ENCODE peak calls at places on chromosomes 1 and 21, in nine cellular contexts. C is sigmoid colon; B is CD8-positive, alpha-beta T cell; X is DND-41; I is GM23248; W is CD8-positive, alpha-beta memory T cell; F is pancreas; J is thyroid gland; T is body of pancreas. H is an unnamed sample. For H3K4me1, the result is how much of the 10 kb centered on the place peaks cover.

GRCh38 chr1:156645058-156645457 is 3.1 kb downstream of the BCAN start:
- DNase-seq in B (no peak), F (no peak), C (no peak), T (no peak), J (no peak), I (no peak), W (no peak), X (no peak), H (no peak)

GRCh38 chr1:10338047-10338446 is 60.8 kb upstream of the PGD start:
- DNase-seq in T (peak), F (no peak), W (peak), B (peak), X (peak), I (peak), C (peak), J (peak), H (no peak)

GRCh38 chr1:10538608-10539355 is 64.0 kb downstream of the PEX14 start:
- DNase-seq in W (no peak), C (no peak), F (no peak), T (no peak), X (no peak), B (no peak), J (no peak), I (no peak), H (no peak)

GRCh38 chr1:18907021-18907913 is 4.9 kb upstream of the ALDH4A1 start:
- DNase-seq in I (peak), J (peak), W (peak), T (peak), C (peak), F (no peak), B (peak), X (peak), H (peak)

GRCh38 chr1:47778280-47778679 is 218.9 kb downstream of the TRABD2B start:
- DNase-seq in W (no peak), X (no peak), C (no peak), F (no peak), B (no peak), I (no peak), T (no peak), J (no peak), H (no peak)

GRCh38 chr1:84853743-84854721 is 39.0 kb downstream of the LPAR3 start:
- DNase-seq in X (no peak), F (no peak), I (peak), W (peak), B (peak), C (no peak), J (no peak), T (peak), H (peak)

GRCh38 chr1:30190481-30191153 is 532.8 kb downstream of the MATN1 start:
- DNase-seq in J (no peak), X (no peak), F (no peak), C (no peak), T (no peak), I (no peak), B (no peak), W (no peak), H (no peak)

GRCh38 chr1:44408181-44409018 is 3.3 kb downstream of the RNF220 start:
- DNase-seq in I (no peak), W (peak), F (peak), C (no peak), X (no peak), J (no peak), T (no peak), B (peak), H (peak)

GRCh38 chr1:240385985-240386978 is 225.7 kb downstream of the GREM2 start:
- DNase-seq in T (no peak), I (peak), F (no peak), C (no peak), X (no peak), W (no peak), B (no peak), J (no peak), H (no peak)

GRCh38 chr1:93573940-93574469 is 107.6 kb downstream of the BCAR3 start:
- DNase-seq in F (no peak), I (no peak), B (no peak), T (no peak), J (peak), C (no peak), X (no peak), W (no peak), H (no peak)

GRCh38 chr21:22138297-22139016 is 1140.2 kb downstream of the NCAM2 start:
- DNase-seq in X (no peak), I (no peak), J (no peak), W (no peak), T (no peak), C (no peak), F (no peak), B (no peak), H (no peak)

GRCh38 chr1:205575294-205575885 is 56.4 kb downstream of the ELK4 start:
- DNase-seq in B (no peak), F (no peak), I (no peak), C (no peak), J (no peak), T (no peak), W (no peak), X (no peak), H (no peak)

GRCh38 chr1:15975358-15975804 is 520 bp downstream of the ZBTB17 start:
- DNase-seq in I (peak), X (peak), C (no peak), W (no peak), B (peak), T (peak), F (peak), J (peak), H (no peak)

GRCh38 chr21:28436286-28436932 is 556.3 kb downstream of the LTN1 start:
- DNase-seq in T (no peak), W (no peak), C (no peak), I (peak), J (no peak), F (no peak), B (no peak), X (no peak), H (no peak)

GRCh38 chr1:93963585-93963984 is 54.4 kb upstream of the GCLM start:
- DNase-seq in C (no peak), I (peak), B (no peak), F (no peak), J (no peak), W (no peak), T (peak), X (no peak), H (no peak)

GRCh38 chr1:108801101-108801500 is 54.6 kb downstream of the STXBP3 start:
- DNase-seq in J (no peak), W (no peak), I (peak), T (no peak), X (no peak), B (no peak), F (no peak), C (no peak), H (no peak)

GRCh38 chr1:6614953-6615785 is 1.6 kb downstream of the PHF13 start:
- DNase-seq in X (no peak), W (peak), T (no peak), J (peak), I (peak), C (peak), F (peak), B (no peak), H (no peak)

GRCh38 chr1:199352351-199352750 is 675.2 kb upstream of the NR5A2 start:
- DNase-seq in I (no peak), W (no peak), J (no peak), F (no peak), T (no peak), C (no peak), B (no peak), X (no peak), H (no peak)

GRCh38 chr1:39808784-39809517 is 20.3 kb upstream of the BMP8B start:
- DNase-seq in T (no peak), J (no peak), B (no peak), F (no peak), W (no peak), X (no peak), I (no peak), C (no peak), H (no peak)

GRCh38 chr1:58727363-58727762 is 27.5 kb upstream of the MYSM1 start:
- DNase-seq in J (no peak), F (no peak), B (no peak), X (no peak), C (no peak), W (no peak), T (no peak), I (peak), H (peak)

GRCh38 chr1:218809625-218810024 is 364.1 kb upstream of the LYPLAL1 start:
- DNase-seq in C (no peak), B (no peak), J (no peak), T (no peak), I (no peak), F (no peak), W (no peak), X (no peak), H (no peak)

GRCh38 chr1:175178056-175178455 is 14.5 kb downstream of the KIAA0040 start:
- DNase-seq in W (no peak), F (no peak), C (no peak), X (no peak), B (no peak), T (no peak), I (no peak), J (peak), H (no peak)
- H3K4me1 ChIP-seq in W (under half), F (under half), C (under half), X (under half), B (under half), T (under half), I (under half), J (under half), H (half or more)

GRCh38 chr1:155537193-155537592 is 25.4 kb downstream of the ASH1L start:
- DNase-seq in W (no peak), J (no peak), T (no peak), C (no peak), X (no peak), B (no peak), F (no peak), I (no peak), H (no peak)

DNA sequence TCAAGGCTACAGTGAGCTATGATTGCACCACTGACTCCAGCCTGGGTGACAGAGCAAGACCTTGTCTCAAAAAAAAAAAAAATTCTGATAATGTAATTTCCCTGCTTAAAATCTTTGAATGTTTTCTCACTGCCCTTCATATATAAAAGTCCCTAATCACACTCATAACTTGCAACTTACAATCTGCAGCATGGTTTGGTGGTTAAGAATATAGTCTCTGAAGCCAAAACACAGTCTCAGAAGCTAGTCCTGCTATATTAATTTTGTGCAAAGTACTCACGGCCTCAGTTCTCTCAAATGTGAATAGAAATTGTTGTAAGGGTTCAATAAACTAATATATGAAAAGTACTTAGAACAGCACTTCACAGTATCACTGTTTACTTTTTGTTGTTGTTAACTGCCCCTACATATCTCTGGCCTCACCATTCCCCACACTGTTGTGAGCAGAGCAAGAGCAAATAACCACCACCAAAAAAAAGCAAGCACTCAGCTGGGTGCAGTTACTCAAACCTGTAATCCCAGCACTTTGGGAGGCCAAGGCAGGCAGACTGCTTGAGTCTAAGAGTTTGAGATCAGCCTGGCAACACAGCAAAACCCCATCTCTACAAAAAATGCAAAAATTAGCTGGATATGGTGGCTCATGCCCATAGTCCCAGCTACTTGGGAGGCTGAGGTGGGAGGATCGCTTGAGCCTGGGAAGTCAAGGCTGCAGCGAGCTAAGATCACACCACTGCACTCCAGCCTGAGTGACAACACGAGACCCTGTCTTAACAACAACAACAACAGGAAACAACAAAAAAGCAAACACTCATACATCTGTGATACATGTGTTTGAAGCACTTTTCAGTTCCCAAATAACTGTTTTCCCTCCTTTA is 22.4 kb downstream of the ASH1L start:
- DNase-seq in I (no peak), T (no peak), W (no peak), X (no peak), C (no peak), F (no peak), B (no peak), J (no peak), H (no peak)
- H3K4me1 ChIP-seq in I (under half), T (half or more), W (under half), X (under half), C (under half), F (under half), B (under half), J (under half), H (half or more)

GRCh38 chr1:118934706-118935105 is 53.4 kb downstream of the TBX15 start:
- DNase-seq in J (no peak), C (no peak), B (no peak), W (no peak), I (peak), X (no peak), T (no peak), F (no peak), H (no peak)

GRCh38 chr1:118933051-118933781 is 54.9 kb downstream of the TBX15 start:
- DNase-seq in J (no peak), C (no peak), X (no peak), W (no peak), F (no peak), T (no peak), I (no peak), B (no peak), H (no peak)

GRCh38 chr1:118931876-118932275 is 56.3 kb downstream of the TBX15 start:
- DNase-seq in T (no peak), I (no peak), F (no peak), J (no peak), B (no peak), C (no peak), X (no peak), W (no peak), H (no peak)

GRCh38 chr1:118940957-118941356 is 47.2 kb downstream of the TBX15 start:
- DNase-seq in T (no peak), B (no peak), J (no peak), I (no peak), X (no peak), F (no peak), C (no peak), W (no peak), H (no peak)

GRCh38 chr1:118937413-118937812 is 50.7 kb downstream of the TBX15 start:
- DNase-seq in T (no peak), C (no peak), W (no peak), X (no peak), F (no peak), B (no peak), I (no peak), J (no peak), H (no peak)
- H3K4me1 ChIP-seq in T (under half), C (under half), W (under half), X (under half), F (under half), B (under half), I (under half), J (under half), H (under half)

DNA sequence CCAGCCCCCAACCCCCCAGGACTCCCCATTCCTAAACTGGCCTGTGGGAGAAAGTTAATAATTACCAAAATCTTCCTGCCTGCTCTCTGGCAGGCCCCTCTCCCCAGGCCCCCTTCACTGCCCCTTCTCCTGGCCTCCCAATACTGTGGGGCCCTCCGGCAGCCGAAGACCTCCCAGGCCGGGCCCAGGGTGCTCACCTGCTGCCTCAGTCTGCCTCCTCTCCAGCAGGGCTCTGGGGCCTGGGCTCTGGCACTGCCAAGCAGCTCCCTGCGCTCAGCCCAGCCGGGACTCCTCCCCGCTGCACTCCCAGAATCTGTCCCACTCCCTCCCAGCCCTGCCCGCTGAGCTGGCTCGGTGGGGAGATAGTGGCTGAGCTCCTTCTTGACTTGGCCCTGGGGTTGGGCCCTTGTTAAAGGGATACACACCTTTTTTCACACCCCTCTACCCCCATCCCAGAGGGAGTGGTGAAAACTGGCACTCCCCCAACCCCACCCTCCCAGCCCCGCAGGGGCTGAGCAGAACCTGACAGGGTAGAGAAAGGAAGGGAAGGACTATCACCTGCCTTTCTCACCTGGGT is at the start of gene S100A16:
- DNase-seq in J (peak), X (no peak), W (no peak), B (no peak), F (peak), T (peak), I (peak), C (peak), H (no peak)
- H3K4me1 ChIP-seq in J (half or more), X (under half), W (under half), B (under half), F (under half), T (half or more), I (under half), C (under half), H (under half)

GRCh38 chr1:212288614-212289013 is 3.4 kb downstream of the PPP2R5A start:
- DNase-seq in W (no peak), J (no peak), B (no peak), I (peak), C (no peak), T (no peak), F (no peak), X (no peak), H (no peak)
- H3K4me1 ChIP-seq in W (half or more), J (under half), B (half or more), I (under half), C (under half), T (half or more), F (under half), X (half or more), H (half or more)

DNA sequence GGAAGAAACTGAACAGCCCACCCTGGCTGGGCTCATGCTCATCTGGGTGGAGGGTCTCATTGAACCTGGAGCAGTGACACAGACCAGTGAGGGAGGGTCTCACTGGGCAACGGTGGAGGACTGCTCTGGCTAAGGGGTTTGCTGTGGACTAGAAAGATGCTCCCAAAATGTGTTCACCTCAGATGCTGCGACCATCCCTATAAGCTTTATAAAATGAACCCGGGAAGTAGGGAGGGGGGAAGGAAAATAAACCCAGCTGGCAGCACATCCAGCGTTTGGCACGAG is 34.5 kb upstream of the LBR start:
- DNase-seq in F (no peak), C (no peak), B (no peak), T (no peak), W (no peak), I (no peak), X (no peak), J (no peak), H (no peak)
- H3K4me1 ChIP-seq in F (under half), C (under half), B (under half), T (under half), W (under half), I (under half), X (under half), J (under half), H (under half)

GRCh38 chr1:234841710-234842231 is 231.8 kb upstream of the IRF2BP2 start:
- DNase-seq in X (no peak), W (no peak), C (no peak), T (peak), B (no peak), J (no peak), F (no peak), I (peak), H (no peak)

GRCh38 chr1:234844479-234845031 is 234.6 kb upstream of the IRF2BP2 start:
- DNase-seq in W (no peak), B (no peak), J (no peak), F (no peak), C (no peak), I (no peak), T (no peak), X (peak), H (peak)

GRCh38 chr1:234845097-234845660 is 235.2 kb upstream of the IRF2BP2 start:
- DNase-seq in W (peak), J (no peak), I (no peak), T (no peak), X (peak), F (no peak), B (peak), C (no peak), H (peak)

GRCh38 chr1:234840843-234841242 is 230.9 kb upstream of the IRF2BP2 start:
- DNase-seq in I (peak), B (no peak), J (no peak), C (no peak), F (no peak), T (no peak), W (no peak), X (no peak), H (no peak)

GRCh38 chr1:234842726-234843641 is 233.0 kb upstream of the IRF2BP2 start:
- DNase-seq in F (no peak), C (no peak), I (no peak), X (peak), W (peak), B (peak), T (no peak), J (no peak), H (peak)
- H3K4me1 ChIP-seq in F (under half), C (under half), I (under half), X (half or more), W (half or more), B (half or more), T (under half), J (under half), H (half or more)

GRCh38 chr1:53417003-53417402 is 42.2 kb upstream of the DMRTB1 start:
- DNase-seq in F (no peak), T (no peak), C (no peak), W (no peak), I (no peak), X (no peak), B (no peak), J (no peak), H (no peak)
- H3K4me1 ChIP-seq in F (under half), T (under half), C (under half), W (under half), I (under half), X (under half), B (under half), J (under half), H (under half)

DNA sequence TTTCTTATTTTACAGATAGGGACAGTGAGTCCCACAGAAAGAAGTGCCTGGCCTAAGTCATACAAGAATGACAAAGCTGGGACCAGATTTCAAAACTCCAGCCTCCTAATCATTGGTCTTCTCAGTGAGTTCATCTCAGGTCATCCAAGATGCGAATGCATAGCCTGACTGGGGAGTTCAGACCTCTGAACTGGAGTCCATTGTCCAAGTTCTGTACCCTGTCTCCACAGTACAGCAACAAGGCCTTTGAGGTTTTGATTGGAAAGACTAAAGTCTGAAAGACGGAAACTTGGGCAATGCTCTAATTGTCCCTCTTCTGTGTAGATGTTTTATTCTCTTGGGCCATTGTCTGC is 62.0 kb downstream of the TNN start:
- DNase-seq in B (no peak), T (no peak), C (no peak), J (no peak), I (no peak), W (no peak), F (no peak), X (no peak), H (no peak)
- H3K4me1 ChIP-seq in B (under half), T (under half), C (under half), J (under half), I (under half), W (under half), F (under half), X (under half), H (under half)